ENCODE peak calls at places on chromosomes 4 and X, in eight cellular contexts. One of them, this sample, is unnamed.

GRCh38 chr4:33924801-33925200 is 2319.5 kb downstream of the ARAP2 start:
- DNase-seq in heart right ventricle: no peak
- DNase-seq in neural progenitor cell: no peak
- DNase-seq in astrocyte of the cerebellum: peak
- DNase-seq in psoas muscle: no peak
- DNase-seq in body of pancreas: no peak
- DNase-seq in endodermal cell: no peak
- DNase-seq in AG10803: peak
- DNase-seq in this sample: peak

GRCh38 chr4:81405900-81406401 is 65.8 kb downstream of the RASGEF1B start:
- DNase-seq in heart right ventricle: peak
- DNase-seq in neural progenitor cell: peak
- DNase-seq in astrocyte of the cerebellum: peak
- DNase-seq in psoas muscle: no peak
- DNase-seq in body of pancreas: peak
- DNase-seq in endodermal cell: no peak
- DNase-seq in AG10803: peak
- DNase-seq in this sample: peak

GRCh38 chr4:167000141-167000852 is 234.0 kb downstream of the SPOCK3 start:
- DNase-seq in heart right ventricle: no peak
- DNase-seq in neural progenitor cell: no peak
- DNase-seq in astrocyte of the cerebellum: no peak
- DNase-seq in psoas muscle: no peak
- DNase-seq in body of pancreas: no peak
- DNase-seq in endodermal cell: no peak
- DNase-seq in AG10803: no peak
- DNase-seq in this sample: no peak

GRCh38 chr4:183554878-183555585 is 50.2 kb downstream of the ING2 start:
- DNase-seq in heart right ventricle: no peak
- DNase-seq in neural progenitor cell: no peak
- DNase-seq in astrocyte of the cerebellum: no peak
- DNase-seq in psoas muscle: no peak
- DNase-seq in body of pancreas: no peak
- DNase-seq in endodermal cell: peak
- DNase-seq in AG10803: no peak
- DNase-seq in this sample: no peak

GRCh38 chr4:158033416-158033863 is 139.4 kb downstream of the GASK1B start:
- DNase-seq in heart right ventricle: peak
- DNase-seq in neural progenitor cell: no peak
- DNase-seq in astrocyte of the cerebellum: no peak
- DNase-seq in psoas muscle: no peak
- DNase-seq in body of pancreas: peak
- DNase-seq in endodermal cell: no peak
- DNase-seq in AG10803: peak
- DNase-seq in this sample: peak

GRCh38 chrX:100085851-100086250 is 324.2 kb downstream of the PCDH19 start:
- DNase-seq in heart right ventricle: no peak
- DNase-seq in neural progenitor cell: no peak
- DNase-seq in astrocyte of the cerebellum: no peak
- DNase-seq in psoas muscle: no peak
- DNase-seq in body of pancreas: no peak
- DNase-seq in endodermal cell: no peak
- DNase-seq in AG10803: peak
- DNase-seq in this sample: peak

GRCh38 chr4:17869327-17869726 is 58.5 kb downstream of the NCAPG start:
- DNase-seq in heart right ventricle: no peak
- DNase-seq in neural progenitor cell: no peak
- DNase-seq in astrocyte of the cerebellum: no peak
- DNase-seq in psoas muscle: no peak
- DNase-seq in body of pancreas: no peak
- DNase-seq in endodermal cell: no peak
- DNase-seq in AG10803: no peak
- DNase-seq in this sample: peak

GRCh38 chr4:40340034-40340433 is 4.9 kb downstream of the CHRNA9 start:
- DNase-seq in heart right ventricle: no peak
- DNase-seq in neural progenitor cell: no peak
- DNase-seq in astrocyte of the cerebellum: no peak
- DNase-seq in psoas muscle: no peak
- DNase-seq in body of pancreas: no peak
- DNase-seq in endodermal cell: no peak
- DNase-seq in AG10803: peak
- DNase-seq in this sample: no peak

GRCh38 chr4:140158234-140159030 is 4.4 kb upstream of the MAML3 start:
- DNase-seq in heart right ventricle: no peak
- DNase-seq in neural progenitor cell: no peak
- DNase-seq in astrocyte of the cerebellum: peak
- DNase-seq in psoas muscle: no peak
- DNase-seq in body of pancreas: peak
- DNase-seq in endodermal cell: no peak
- DNase-seq in AG10803: peak
- DNase-seq in this sample: peak

GRCh38 chrX:64894454-64895038 is 81.7 kb downstream of the ZC4H2 start:
- DNase-seq in heart right ventricle: no peak
- DNase-seq in neural progenitor cell: peak
- DNase-seq in astrocyte of the cerebellum: no peak
- DNase-seq in psoas muscle: no peak
- DNase-seq in body of pancreas: peak
- DNase-seq in endodermal cell: peak
- DNase-seq in AG10803: no peak
- DNase-seq in this sample: no peak

GRCh38 chrX:65657659-65658058 is 9.8 kb upstream of the MSN start:
- DNase-seq in heart right ventricle: no peak
- DNase-seq in neural progenitor cell: no peak
- DNase-seq in astrocyte of the cerebellum: no peak
- DNase-seq in psoas muscle: no peak
- DNase-seq in body of pancreas: no peak
- DNase-seq in endodermal cell: no peak
- DNase-seq in AG10803: no peak
- DNase-seq in this sample: no peak

GRCh38 chrX:11970935-11971334 is 167.3 kb upstream of the FRMPD4 start:
- DNase-seq in heart right ventricle: no peak
- DNase-seq in neural progenitor cell: no peak
- DNase-seq in astrocyte of the cerebellum: no peak
- DNase-seq in psoas muscle: no peak
- DNase-seq in body of pancreas: no peak
- DNase-seq in endodermal cell: no peak
- DNase-seq in AG10803: peak
- DNase-seq in this sample: peak

GRCh38 chrX:10045327-10046000 is 78.3 kb downstream of the CLDN34 start:
- DNase-seq in heart right ventricle: peak
- DNase-seq in neural progenitor cell: no peak
- DNase-seq in astrocyte of the cerebellum: no peak
- DNase-seq in psoas muscle: no peak
- DNase-seq in body of pancreas: peak
- DNase-seq in endodermal cell: no peak
- DNase-seq in AG10803: no peak
- DNase-seq in this sample: no peak

GRCh38 chr4:154208424-154208823 is 283.2 kb downstream of the DCHS2 start:
- DNase-seq in heart right ventricle: no peak
- DNase-seq in neural progenitor cell: no peak
- DNase-seq in astrocyte of the cerebellum: no peak
- DNase-seq in psoas muscle: no peak
- DNase-seq in body of pancreas: no peak
- DNase-seq in endodermal cell: peak
- DNase-seq in AG10803: no peak
- DNase-seq in this sample: no peak

GRCh38 chr4:67615119-67615518 is 56.6 kb downstream of the STAP1 start:
- DNase-seq in heart right ventricle: no peak
- DNase-seq in neural progenitor cell: no peak
- DNase-seq in astrocyte of the cerebellum: no peak
- DNase-seq in psoas muscle: no peak
- DNase-seq in body of pancreas: no peak
- DNase-seq in endodermal cell: no peak
- DNase-seq in AG10803: no peak
- DNase-seq in this sample: no peak

GRCh38 chrX:149962859-149963757 is 24.8 kb upstream of the EOLA2 start:
- DNase-seq in heart right ventricle: peak
- DNase-seq in neural progenitor cell: peak
- DNase-seq in astrocyte of the cerebellum: peak
- DNase-seq in psoas muscle: peak
- DNase-seq in body of pancreas: peak
- DNase-seq in endodermal cell: peak
- DNase-seq in AG10803: peak
- DNase-seq in this sample: peak

GRCh38 chr4:15006416-15007024 is 4.2 kb downstream of the CPEB2 start:
- DNase-seq in heart right ventricle: no peak
- DNase-seq in neural progenitor cell: no peak
- DNase-seq in astrocyte of the cerebellum: no peak
- DNase-seq in psoas muscle: no peak
- DNase-seq in body of pancreas: no peak
- DNase-seq in endodermal cell: no peak
- DNase-seq in AG10803: peak
- DNase-seq in this sample: peak

GRCh38 chr4:99655315-99656081 is 2.1 kb downstream of the C4orf54 start:
- DNase-seq in heart right ventricle: peak
- DNase-seq in neural progenitor cell: no peak
- DNase-seq in astrocyte of the cerebellum: peak
- DNase-seq in psoas muscle: no peak
- DNase-seq in body of pancreas: no peak
- DNase-seq in endodermal cell: no peak
- DNase-seq in AG10803: peak
- DNase-seq in this sample: peak

GRCh38 chr4:109985993-109986640 is 73.4 kb downstream of the EGF start:
- DNase-seq in heart right ventricle: no peak
- DNase-seq in neural progenitor cell: no peak
- DNase-seq in astrocyte of the cerebellum: no peak
- DNase-seq in psoas muscle: no peak
- DNase-seq in body of pancreas: no peak
- DNase-seq in endodermal cell: no peak
- DNase-seq in AG10803: peak
- DNase-seq in this sample: peak

GRCh38 chr4:139243448-139244365 is 36.3 kb downstream of the MGARP start:
- DNase-seq in heart right ventricle: no peak
- DNase-seq in neural progenitor cell: no peak
- DNase-seq in astrocyte of the cerebellum: peak
- DNase-seq in psoas muscle: no peak
- DNase-seq in body of pancreas: peak
- DNase-seq in endodermal cell: no peak
- DNase-seq in AG10803: peak
- DNase-seq in this sample: peak

GRCh38 chr4:7104366-7105031 is 36.6 kb upstream of the GRPEL1 start:
- DNase-seq in heart right ventricle: no peak
- DNase-seq in neural progenitor cell: no peak
- DNase-seq in astrocyte of the cerebellum: no peak
- DNase-seq in psoas muscle: no peak
- DNase-seq in body of pancreas: no peak
- DNase-seq in endodermal cell: peak
- DNase-seq in AG10803: no peak
- DNase-seq in this sample: no peak

GRCh38 chrX:85052636-85053343 is 49.1 kb downstream of the APOOL start:
- DNase-seq in heart right ventricle: no peak
- DNase-seq in neural progenitor cell: no peak
- DNase-seq in astrocyte of the cerebellum: peak
- DNase-seq in psoas muscle: no peak
- DNase-seq in body of pancreas: no peak
- DNase-seq in endodermal cell: no peak
- DNase-seq in AG10803: peak
- DNase-seq in this sample: peak

GRCh38 chrX:155094468-155095061 is 23.3 kb downstream of the BRCC3 start:
- DNase-seq in heart right ventricle: no peak
- DNase-seq in neural progenitor cell: peak
- DNase-seq in astrocyte of the cerebellum: peak
- DNase-seq in psoas muscle: no peak
- DNase-seq in body of pancreas: peak
- DNase-seq in endodermal cell: no peak
- DNase-seq in AG10803: peak
- DNase-seq in this sample: peak

GRCh38 chrX:115337735-115338134 is 48.2 kb downstream of the LUZP4 start:
- DNase-seq in heart right ventricle: peak
- DNase-seq in neural progenitor cell: no peak
- DNase-seq in astrocyte of the cerebellum: no peak
- DNase-seq in psoas muscle: no peak
- DNase-seq in body of pancreas: peak
- DNase-seq in endodermal cell: no peak
- DNase-seq in AG10803: peak
- DNase-seq in this sample: peak

GRCh38 chr4:164937576-164938270 is 39.7 kb downstream of the TRIM61 start:
- DNase-seq in heart right ventricle: no peak
- DNase-seq in neural progenitor cell: peak
- DNase-seq in astrocyte of the cerebellum: no peak
- DNase-seq in psoas muscle: no peak
- DNase-seq in body of pancreas: peak
- DNase-seq in endodermal cell: peak
- DNase-seq in AG10803: peak
- DNase-seq in this sample: no peak
- TF ChIP-seq CTCF in heart right ventricle: no peak
- TF ChIP-seq CTCF in neural progenitor cell: peak
- TF ChIP-seq CTCF in astrocyte of the cerebellum: peak
- TF ChIP-seq CTCF in psoas muscle: no peak
- TF ChIP-seq CTCF in body of pancreas: no peak
- TF ChIP-seq CTCF in endodermal cell: peak
- TF ChIP-seq CTCF in AG10803: peak
- TF ChIP-seq CTCF in this sample: peak

GRCh38 chr4:163279713-163280112 is 52.7 kb downstream of the NPY1R start:
- DNase-seq in heart right ventricle: no peak
- DNase-seq in neural progenitor cell: no peak
- DNase-seq in astrocyte of the cerebellum: no peak
- DNase-seq in psoas muscle: no peak
- DNase-seq in body of pancreas: no peak
- DNase-seq in endodermal cell: no peak
- DNase-seq in AG10803: no peak
- DNase-seq in this sample: no peak
- H3K4me3 ChIP-seq in heart right ventricle: no peak
- H3K4me3 ChIP-seq in neural progenitor cell: no peak
- H3K4me3 ChIP-seq in astrocyte of the cerebellum: no peak
- H3K4me3 ChIP-seq in psoas muscle: no peak
- H3K4me3 ChIP-seq in body of pancreas: no peak
- H3K4me3 ChIP-seq in endodermal cell: no peak
- H3K4me3 ChIP-seq in AG10803: no peak
- H3K4me3 ChIP-seq in this sample: no peak

GRCh38 chr4:116180056-116180690 is 905.2 kb downstream of the TRAM1L1 start:
- DNase-seq in heart right ventricle: no peak
- DNase-seq in neural progenitor cell: peak
- DNase-seq in astrocyte of the cerebellum: peak
- DNase-seq in psoas muscle: no peak
- DNase-seq in body of pancreas: no peak
- DNase-seq in endodermal cell: no peak
- DNase-seq in AG10803: no peak
- DNase-seq in this sample: no peak
- TF ChIP-seq CTCF in heart right ventricle: no peak
- TF ChIP-seq CTCF in neural progenitor cell: peak
- TF ChIP-seq CTCF in astrocyte of the cerebellum: peak
- TF ChIP-seq CTCF in psoas muscle: peak
- TF ChIP-seq CTCF in body of pancreas: peak
- TF ChIP-seq CTCF in endodermal cell: peak
- TF ChIP-seq CTCF in AG10803: peak
- TF ChIP-seq CTCF in this sample: no peak

DNA sequence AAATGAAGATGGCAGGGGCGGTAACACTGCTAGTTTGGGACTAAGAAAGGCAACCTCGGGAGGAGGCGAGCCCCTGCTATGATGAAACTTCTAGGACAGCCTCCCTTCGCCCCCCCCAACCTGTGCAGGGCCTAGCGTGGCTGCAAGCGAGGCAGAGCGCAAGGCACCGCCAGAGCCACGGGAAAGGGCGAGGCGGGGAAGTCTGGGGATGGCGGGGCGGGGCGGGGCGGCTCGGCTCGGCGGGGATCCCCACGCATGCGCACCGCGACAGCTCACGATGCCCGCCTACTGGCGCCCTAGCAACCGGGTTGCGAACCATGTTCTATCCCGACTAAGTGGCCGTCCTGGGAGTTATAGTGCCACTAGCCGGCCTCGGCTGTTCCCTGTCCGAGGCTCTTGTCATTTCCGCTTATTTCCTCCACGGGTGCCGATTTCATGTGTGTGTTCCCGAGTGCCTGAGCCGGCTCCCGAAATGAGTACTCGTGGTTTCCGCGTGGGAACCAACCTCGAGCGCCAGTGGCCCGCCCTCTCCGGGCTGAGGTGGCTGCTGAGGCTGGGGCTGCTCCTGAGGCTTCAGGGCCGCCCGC is 28.7 kb upstream of the RBMX start:
- DNase-seq in heart right ventricle: peak
- DNase-seq in neural progenitor cell: peak
- DNase-seq in astrocyte of the cerebellum: no peak
- DNase-seq in psoas muscle: peak
- DNase-seq in body of pancreas: peak
- DNase-seq in endodermal cell: peak
- DNase-seq in AG10803: peak
- DNase-seq in this sample: peak
- H3K4me3 ChIP-seq in heart right ventricle: peak
- H3K4me3 ChIP-seq in neural progenitor cell: peak
- H3K4me3 ChIP-seq in astrocyte of the cerebellum: peak
- H3K4me3 ChIP-seq in psoas muscle: peak
- H3K4me3 ChIP-seq in body of pancreas: peak
- H3K4me3 ChIP-seq in endodermal cell: peak
- H3K4me3 ChIP-seq in AG10803: peak
- H3K4me3 ChIP-seq in this sample: peak

This sample was measured in fibroblast of lung.